ENCODE peak calls at places on chromosomes 13 and 19, in eight cellular contexts. C is effector memory CD8-positive, alpha-beta T cell; O is A172; K is GM23338; U is ascending aorta; P is MV-4-11; T is CD4-positive, alpha-beta T cell; Q is heart left ventricle. S is an unnamed sample.

GRCh38 chr19:55493052-55493649 is 4.9 kb downstream of the SSC5D start:
- DNase-seq in P (no peak), T (no peak), K (no peak), Q (peak), O (no peak), C (no peak), U (no peak), S (peak)

GRCh38 chr19:16561382-16561781 is 10.8 kb downstream of the SLC35E1 start:
- DNase-seq in C (no peak), U (no peak), K (no peak), P (no peak), T (no peak), Q (no peak), O (no peak), S (no peak)

GRCh38 chr19:19385900-19386339 is 19.6 kb upstream of the GATAD2A start:
- DNase-seq in K (peak), P (peak), C (no peak), T (no peak), O (no peak), Q (no peak), U (no peak), S (no peak)

GRCh38 chr13:47463726-47464125 is 537.3 kb downstream of the SUCLA2 start:
- DNase-seq in K (peak), Q (no peak), T (no peak), U (no peak), C (no peak), O (no peak), P (peak), S (peak)

GRCh38 chr19:35509018-35509652 is 4.3 kb downstream of the DMKN start:
- DNase-seq in U (no peak), Q (no peak), C (peak), K (peak), O (no peak), T (peak), P (no peak), S (no peak)

GRCh38 chr13:111398196-111398595 is 77.8 kb downstream of the TEX29 start:
- DNase-seq in K (no peak), T (no peak), U (no peak), Q (no peak), O (no peak), C (no peak), P (no peak), S (no peak)

GRCh38 chr19:46428278-46429141 is at the start of gene PNMA8C:
- DNase-seq in O (no peak), K (peak), U (no peak), Q (peak), P (peak), T (peak), C (peak), S (peak)

GRCh38 chr19:35775046-35775297 is 392 bp upstream of the ARHGAP33 start:
- DNase-seq in U (no peak), P (no peak), O (no peak), T (no peak), Q (no peak), K (no peak), C (no peak), S (no peak)

GRCh38 chr13:105368781-105369180 is 1166.7 kb downstream of the EFNB2 start:
- DNase-seq in T (no peak), U (no peak), O (no peak), C (no peak), K (no peak), P (no peak), Q (no peak), S (no peak)

GRCh38 chr19:39778763-39779162 is at the start of gene LEUTX:
- DNase-seq in C (no peak), O (no peak), K (no peak), Q (no peak), U (no peak), T (no peak), P (no peak), S (no peak)

GRCh38 chr13:60414177-60414576 is 17.2 kb downstream of the TDRD3 start:
- DNase-seq in K (no peak), T (no peak), C (no peak), O (no peak), U (no peak), Q (no peak), P (no peak), S (no peak)

GRCh38 chr19:16325671-16326400 is 1.2 kb downstream of the KLF2 start:
- DNase-seq in U (no peak), Q (peak), O (no peak), P (no peak), T (no peak), K (peak), C (no peak), S (peak)

GRCh38 chr19:39542198-39542597 is 2.2 kb upstream of the EID2 start:
- DNase-seq in K (peak), T (no peak), Q (no peak), P (no peak), U (no peak), O (no peak), C (no peak), S (no peak)

GRCh38 chr13:94192576-94192975 is 286.9 kb downstream of the DCT start:
- DNase-seq in P (no peak), T (no peak), Q (peak), C (no peak), O (peak), U (no peak), K (peak), S (no peak)

GRCh38 chr13:67914535-67914934 is 684.4 kb upstream of the PCDH9 start:
- DNase-seq in T (no peak), U (no peak), K (no peak), C (no peak), P (no peak), Q (no peak), O (no peak), S (no peak)

GRCh38 chr19:45037393-45038169 is 1.3 kb upstream of the CLASRP start:
- DNase-seq in U (no peak), Q (no peak), C (no peak), K (peak), P (no peak), O (no peak), T (no peak), S (no peak)

GRCh38 chr13:46515793-46516192 is 37.2 kb upstream of the LRCH1 start:
- DNase-seq in U (no peak), P (no peak), Q (no peak), O (no peak), K (no peak), T (no peak), C (no peak), S (no peak)

GRCh38 chr13:75222031-75222430 is 259.9 kb downstream of the TBC1D4 start:
- DNase-seq in Q (no peak), K (no peak), T (no peak), U (no peak), P (peak), O (no peak), C (no peak), S (peak)

GRCh38 chr19:42272989-42273406 is 3.9 kb downstream of the CIC start:
- DNase-seq in T (no peak), P (no peak), U (no peak), C (no peak), O (no peak), K (no peak), Q (peak), S (no peak)

GRCh38 chr19:33444993-33445751 is 71.7 kb downstream of the CEBPG start:
- DNase-seq in P (no peak), C (no peak), O (no peak), U (no peak), Q (no peak), K (no peak), T (no peak), S (no peak)

GRCh38 chr19:40623403-40624239 is 22.5 kb downstream of the LTBP4 start:
- DNase-seq in C (no peak), T (no peak), O (peak), K (peak), Q (peak), U (no peak), P (no peak), S (no peak)

GRCh38 chr13:23899555-23899954 is 2.3 kb upstream of the C1QTNF9B start:
- DNase-seq in O (peak), U (no peak), Q (peak), T (peak), C (peak), K (peak), P (peak), S (peak)

GRCh38 chr19:24065865-24066604 is 21.0 kb upstream of the ZNF254 start:
- DNase-seq in T (no peak), U (no peak), C (no peak), O (no peak), P (peak), K (no peak), Q (no peak), S (no peak)

GRCh38 chr13:43072394-43072793 is 49.0 kb downstream of the DNAJC15 start:
- DNase-seq in P (peak), T (no peak), O (no peak), U (no peak), Q (peak), C (no peak), K (peak), S (peak)

GRCh38 chr13:113648218-113648615 is 9.8 kb downstream of the ATP4B start:
- DNase-seq in T (no peak), C (no peak), U (no peak), Q (no peak), K (no peak), P (no peak), O (no peak), S (no peak)

GRCh38 chr19:52115526-52116053 is 20.0 kb upstream of the ZNF841 start:
- DNase-seq in Q (no peak), O (no peak), T (no peak), U (no peak), K (no peak), C (no peak), P (no peak), S (no peak)

GRCh38 chr19:35585844-35586243 is at the start of gene PMIS2:
- DNase-seq in C (no peak), O (peak), K (peak), Q (no peak), P (no peak), T (no peak), U (no peak), S (no peak)

GRCh38 chr13:33123066-33123940 is 107.1 kb downstream of the KL start:
- DNase-seq in O (no peak), T (no peak), C (no peak), Q (peak), P (peak), K (peak), U (peak), S (peak)

S was measured in AG10803.